ENCODE peak calls at places on chromosome 19, in eight cellular contexts. T is natural killer cell, A is H9, B is GM12865, U is NB4, R is dorsolateral prefrontal cortex, K is coronary artery, M is Calu3. E is an unnamed sample.

GRCh38 chr19:18086590-18087138 is at the start of gene IL12RB1:
- DNase-seq in T (peak; percentile 58), A (no peak), B (peak; percentile 76), U (peak; percentile 25), R (no peak), K (no peak), M (no peak), E (no peak)

GRCh38 chr19:55173717-55174409 is 6.2 kb downstream of the SYT5 start:
- DNase-seq in T (no peak), A (peak; percentile 95), B (no peak), U (no peak), R (no peak), K (no peak), M (peak; percentile 94), E (no peak)

GRCh38 chr19:18437481-18438330 is at the start of gene ISYNA1:
- DNase-seq in T (no peak), A (peak; percentile 81), B (no peak), U (no peak), R (no peak), K (no peak), M (peak; percentile 45), E (peak; percentile 85)

GRCh38 chr19:41886761-41887710 is 4.1 kb downstream of the ARHGEF1 start:
- DNase-seq in T (peak; percentile 72), A (no peak), B (peak; percentile 85), U (peak; percentile 56), R (no peak), K (no peak), M (no peak), E (no peak)

GRCh38 chr19:42199440-42200115 is 17.9 kb downstream of the DEDD2 start:
- DNase-seq in T (peak; percentile 37), A (peak; percentile 84), B (peak; percentile 89), U (peak; percentile 95), R (no peak), K (no peak), M (no peak), E (no peak)

GRCh38 chr19:15210323-15210774 is 9.6 kb upstream of the NOTCH3 start:
- DNase-seq in T (no peak), A (no peak), B (no peak), U (peak; percentile 96), R (no peak), K (peak; percentile 93), M (peak; percentile 32), E (no peak)

GRCh38 chr19:45276284-45276687 is 25.2 kb downstream of the MARK4 start:
- DNase-seq in T (no peak), A (no peak), B (no peak), U (no peak), R (no peak), K (no peak), M (no peak), E (no peak)

GRCh38 chr19:44024900-44025216 is 321 bp upstream of the ZNF222 start:
- DNase-seq in T (no peak), A (no peak), B (no peak), U (no peak), R (no peak), K (no peak), M (no peak), E (no peak)

GRCh38 chr19:1704339-1704738 is 49.0 kb upstream of the ONECUT3 start:
- DNase-seq in T (no peak), A (no peak), B (no peak), U (no peak), R (no peak), K (no peak), M (no peak), E (no peak)

GRCh38 chr19:53161123-53161522 is 2.3 kb upstream of the ZNF347 start:
- DNase-seq in T (no peak), A (no peak), B (no peak), U (peak; percentile 12), R (no peak), K (no peak), M (no peak), E (no peak)

GRCh38 chr19:50669319-50670101 is 20.3 kb downstream of the C19orf81 start:
- DNase-seq in T (no peak), A (no peak), B (peak; percentile 21), U (peak; percentile 51), R (peak; percentile 66), K (no peak), M (peak; percentile 45), E (peak; percentile 71)

GRCh38 chr19:35553385-35554000 is 8.1 kb downstream of the TMEM147 start:
- DNase-seq in T (no peak), A (no peak), B (no peak), U (no peak), R (no peak), K (no peak), M (no peak), E (no peak)

GRCh38 chr19:43105496-43105895 is 23.0 kb upstream of the PSG2 start:
- DNase-seq in T (no peak), A (no peak), B (no peak), U (no peak), R (no peak), K (no peak), M (no peak), E (no peak)

DNA sequence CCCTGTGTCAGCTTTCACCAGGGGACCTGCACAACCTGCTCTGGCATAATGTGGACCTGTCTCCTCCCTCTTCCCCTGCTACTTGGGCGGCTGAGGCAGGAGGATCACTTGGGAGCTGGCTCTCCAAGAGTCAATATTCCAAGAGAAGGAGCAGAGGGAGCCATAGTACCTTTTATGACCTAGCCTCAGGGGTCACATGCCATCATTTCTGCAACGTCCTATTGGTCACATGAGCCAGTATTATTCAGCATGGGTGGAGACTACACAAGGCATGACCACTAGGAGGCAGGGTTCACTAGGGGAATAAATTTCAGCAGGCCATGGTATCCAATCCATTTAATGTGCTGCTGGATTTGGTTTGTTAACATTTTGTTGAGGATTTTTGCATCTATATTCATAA is 12.0 kb upstream of the SHFL start:
- DNase-seq in T (no peak), A (no peak), B (peak; percentile 76), U (peak; percentile 85), R (no peak), K (no peak), M (peak; percentile 22), E (no peak)
- TF ChIP-seq CTCF in T (peak; percentile 64), A (peak; percentile 56), B (peak; percentile 57), U (peak; percentile 95), R (no peak), K (no peak), M (peak; percentile 19), E (peak; percentile 29)

GRCh38 chr19:6101291-6101690 is 9.0 kb downstream of the RFX2 start:
- DNase-seq in T (no peak), A (no peak), B (no peak), U (no peak), R (no peak), K (no peak), M (no peak), E (no peak)

GRCh38 chr19:6099633-6100032 is 10.7 kb downstream of the RFX2 start:
- DNase-seq in T (no peak), A (no peak), B (no peak), U (peak; percentile 55), R (no peak), K (no peak), M (no peak), E (no peak)

GRCh38 chr19:6099037-6099436 is 11.3 kb downstream of the RFX2 start:
- DNase-seq in T (no peak), A (no peak), B (no peak), U (no peak), R (no peak), K (no peak), M (no peak), E (no peak)

GRCh38 chr19:6101991-6102390 is 8.3 kb downstream of the RFX2 start:
- DNase-seq in T (no peak), A (no peak), B (no peak), U (peak; percentile 53), R (no peak), K (no peak), M (no peak), E (no peak)

GRCh38 chr19:6100284-6100915 is 9.9 kb downstream of the RFX2 start:
- DNase-seq in T (peak; percentile 39), A (no peak), B (peak; percentile 56), U (peak; percentile 93), R (no peak), K (no peak), M (no peak), E (no peak)
- TF ChIP-seq CTCF in T (peak; percentile 21), A (no peak), B (no peak), U (no peak), R (no peak), K (no peak), M (no peak), E (no peak)

GRCh38 chr19:38675611-38676010 is 28.2 kb downstream of the ACTN4 start:
- DNase-seq in T (peak; percentile 52), A (no peak), B (peak; percentile 49), U (peak; percentile 66), R (peak; percentile 65), K (no peak), M (no peak), E (no peak)
- TF ChIP-seq CTCF in T (peak; percentile 31), A (peak; percentile 26), B (no peak), U (no peak), R (peak; percentile 67), K (no peak), M (no peak), E (no peak)

GRCh38 chr19:49064768-49065611 is at the start of gene NTF4:
- DNase-seq in T (no peak), A (peak; percentile 80), B (no peak), U (peak; percentile 26), R (no peak), K (no peak), M (peak; percentile 66), E (peak; percentile 20)
- TF ChIP-seq CTCF in T (no peak), A (no peak), B (no peak), U (no peak), R (no peak), K (no peak), M (no peak), E (no peak)